ENCODE peak calls at places on chromosomes 16 and 17, in eight cellular contexts. L is psoas muscle, Z is NB4, F is left lung, A is left ventricle myocardium inferior, Q is adrenal gland, M is A673, U is spleen. S is an unnamed sample.

GRCh38 chr16:19969284-19969683 is 84.6 kb upstream of the GPRC5B start:
- DNase-seq in L (no peak), Z (no peak), F (no peak), A (no peak), Q (no peak), M (no peak), U (no peak), S (no peak)

GRCh38 chr17:35968520-35969054 is 12.7 kb downstream of the CCL16 start:
- DNase-seq in L (no peak), Z (peak; percentile 23), F (no peak), A (no peak), Q (no peak), M (no peak), U (no peak), S (no peak)

GRCh38 chr16:1105888-1106620 is 10.0 kb upstream of the C1QTNF8 start:
- DNase-seq in L (peak; percentile 73), Z (peak; percentile 59), F (no peak), A (peak; percentile 47), Q (peak; percentile 86), M (peak; percentile 83), U (peak; percentile 82), S (peak; percentile 7)

GRCh38 chr17:81200695-81201580 is 21.8 kb downstream of the CEP131 start:
- DNase-seq in L (no peak), Z (peak; percentile 79), F (no peak), A (no peak), Q (peak; percentile 69), M (peak; percentile 78), U (no peak), S (peak; percentile 47)

GRCh38 chr17:58083491-58084316 is 485 bp downstream of the DYNLL2 start:
- DNase-seq in L (peak; percentile 89), Z (peak; percentile 74), F (peak; percentile 90), A (peak; percentile 76), Q (peak; percentile 82), M (peak; percentile 52), U (peak; percentile 94), S (peak; percentile 50)

GRCh38 chr17:40399185-40399584 is 18.5 kb downstream of the TOP2A start:
- DNase-seq in L (no peak), Z (peak; percentile 67), F (no peak), A (no peak), Q (no peak), M (peak; percentile 61), U (no peak), S (no peak)

GRCh38 chr17:48603959-48604769 is 622 bp downstream of the HOXB6 start:
- DNase-seq in L (no peak), Z (no peak), F (no peak), A (no peak), Q (peak; percentile 65), M (peak; percentile 88), U (peak; percentile 45), S (no peak)

GRCh38 chr17:72502111-72502939 is 381.5 kb downstream of the SOX9 start:
- DNase-seq in L (no peak), Z (no peak), F (no peak), A (no peak), Q (no peak), M (no peak), U (peak; percentile 30), S (no peak)

GRCh38 chr17:62652251-62653001 is 25.0 kb downstream of the MRC2 start:
- DNase-seq in L (peak; percentile 84), Z (peak; percentile 91), F (peak; percentile 89), A (peak; percentile 74), Q (peak; percentile 62), M (peak; percentile 24), U (peak; percentile 83), S (peak; percentile 76)

GRCh38 chr17:7576432-7576937 is 3.0 kb upstream of the CD68 start:
- DNase-seq in L (no peak), Z (no peak), F (no peak), A (no peak), Q (no peak), M (no peak), U (no peak), S (no peak)

GRCh38 chr16:54430491-54431030 is 144.0 kb upstream of the IRX3 start:
- DNase-seq in L (no peak), Z (peak; percentile 54), F (no peak), A (no peak), Q (no peak), M (no peak), U (no peak), S (no peak)

GRCh38 chr17:62923515-62924150 is 42.4 kb upstream of the TANC2 start:
- DNase-seq in L (no peak), Z (no peak), F (no peak), A (no peak), Q (no peak), M (no peak), U (no peak), S (no peak)

GRCh38 chr17:67559381-67559966 is 158.3 kb upstream of the NOL11 start:
- DNase-seq in L (no peak), Z (peak; percentile 22), F (no peak), A (no peak), Q (peak; percentile 37), M (no peak), U (no peak), S (no peak)

GRCh38 chr16:67158637-67159600 is 790 bp downstream of the TRADD start:
- DNase-seq in L (peak; percentile 73), Z (no peak), F (peak; percentile 85), A (peak; percentile 36), Q (peak; percentile 57), M (peak; percentile 75), U (peak; percentile 93), S (no peak)

GRCh38 chr17:1323336-1323735 is 43.9 kb downstream of the TRARG1 start:
- DNase-seq in L (no peak), Z (peak; percentile 22), F (peak; percentile 51), A (no peak), Q (no peak), M (no peak), U (no peak), S (no peak)

GRCh38 chr16:84652565-84652964 is 4.3 kb downstream of the KLHL36 start:
- DNase-seq in L (no peak), Z (no peak), F (no peak), A (no peak), Q (no peak), M (no peak), U (no peak), S (peak; percentile 18)

GRCh38 chr17:34291721-34292348 is 6.3 kb downstream of the CCL11 start:
- DNase-seq in L (no peak), Z (no peak), F (no peak), A (no peak), Q (no peak), M (no peak), U (no peak), S (no peak)

DNA sequence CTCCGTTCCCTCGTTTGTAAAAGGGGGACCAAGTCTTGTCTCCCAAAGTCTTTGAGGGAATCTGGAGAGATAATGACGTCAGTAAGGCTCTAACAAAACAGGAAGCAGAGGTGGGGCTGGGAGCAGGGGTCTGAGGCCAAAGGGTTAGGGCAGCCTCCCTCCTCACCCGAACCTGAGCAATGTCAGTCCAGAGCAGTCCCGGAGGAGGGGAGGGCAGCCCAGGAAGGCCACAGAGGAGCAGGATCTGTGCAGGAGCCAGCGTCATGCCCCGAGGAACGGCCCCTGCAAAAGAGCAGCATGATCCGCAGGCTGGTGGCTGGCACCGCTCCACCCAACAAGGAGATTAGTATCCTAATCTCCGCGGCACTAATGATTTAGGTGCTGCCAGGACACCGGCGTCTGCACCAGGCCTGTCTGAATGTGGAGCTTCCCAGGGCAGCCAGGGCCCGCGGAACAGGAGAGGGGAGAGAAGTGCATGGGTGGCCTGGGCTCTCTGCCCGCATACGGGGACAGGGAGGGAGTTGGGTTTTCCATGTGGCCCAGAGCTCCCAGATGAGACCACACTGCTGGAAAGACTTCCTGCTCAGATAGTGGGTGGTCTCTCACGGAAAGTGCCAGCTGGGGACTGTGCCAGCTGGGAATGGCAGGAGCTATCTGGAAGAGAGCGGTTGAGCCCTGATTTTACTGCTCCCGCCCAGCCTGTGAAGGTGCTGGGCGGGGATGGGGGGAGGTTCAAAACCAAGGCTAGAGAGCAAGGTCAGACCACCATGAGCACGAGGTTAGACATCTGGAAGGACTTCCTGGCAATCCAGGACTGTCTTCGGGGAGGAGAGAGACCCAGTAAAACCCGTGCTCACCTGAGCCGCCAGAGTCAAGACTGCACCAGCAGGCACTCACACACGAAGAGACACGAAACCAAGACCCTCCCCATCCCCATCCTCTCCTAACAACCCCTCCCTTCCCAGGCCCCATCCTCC is 11.0 kb upstream of the KRT17 start:
- DNase-seq in L (no peak), Z (no peak), F (peak; percentile 72), A (peak; percentile 51), Q (peak; percentile 64), M (peak; percentile 55), U (no peak), S (no peak)
- H3K4me3 ChIP-seq in L (no peak overlapping the region), Z (no peak overlapping the region), F (no peak overlapping the region), A (peak overlapping the region; percentile 31), Q (no peak overlapping the region), M (no peak overlapping the region), U (no peak overlapping the region), S (no peak overlapping the region)

DNA sequence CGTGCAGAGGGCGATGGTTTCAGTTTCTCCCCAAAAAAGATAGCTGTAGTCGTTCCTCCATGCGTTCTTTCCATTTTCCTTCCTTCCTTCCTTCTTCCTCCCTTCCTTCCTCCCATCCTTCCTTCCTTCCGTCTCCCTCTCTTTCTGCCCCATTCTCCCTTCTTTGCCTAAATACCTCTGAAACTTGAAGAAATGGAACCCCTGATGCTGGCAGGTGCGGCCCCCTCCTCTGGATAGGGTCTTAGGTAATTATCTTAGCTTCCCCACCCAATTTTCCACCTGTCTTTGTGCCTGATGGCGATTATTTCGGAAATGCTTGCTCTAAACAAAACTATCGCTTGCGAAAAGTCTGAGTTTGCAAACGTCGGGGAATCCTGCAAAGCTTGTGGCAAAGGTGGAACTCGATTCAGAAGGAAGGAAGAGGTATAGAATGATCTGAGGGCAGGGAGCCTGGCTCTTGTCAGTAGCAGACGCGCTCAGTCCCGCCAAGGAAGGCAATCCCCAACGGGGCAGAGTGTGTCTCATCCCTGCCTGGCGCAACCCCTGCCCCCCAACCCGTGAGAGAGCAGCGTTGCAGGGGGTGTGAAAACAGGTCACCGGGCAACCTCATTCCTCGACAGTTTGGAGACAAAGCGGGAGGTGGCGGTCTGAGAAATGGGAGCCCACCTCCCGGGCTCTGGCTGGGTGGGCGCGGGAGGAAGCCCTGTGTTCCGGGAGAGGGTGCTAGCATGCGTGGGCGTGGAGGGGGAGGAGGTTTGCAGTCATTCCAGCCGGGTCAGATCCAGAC is 2.9 kb upstream of the CBX8 start:
- DNase-seq in L (no peak), Z (peak; percentile 82), F (peak; percentile 53), A (no peak), Q (no peak), M (peak; percentile 38), U (no peak), S (no peak)
- H3K4me3 ChIP-seq in L (no peak overlapping the region), Z (peak overlapping the region; percentile 51), F (no peak overlapping the region), A (no peak overlapping the region), Q (no peak overlapping the region), M (peak overlapping the region; percentile 45), U (no peak overlapping the region), S (no peak overlapping the region)

GRCh38 chr17:78140169-78141051 is 5.8 kb upstream of the C17orf99 start:
- DNase-seq in L (peak; percentile 95), Z (peak; percentile 96), F (peak; percentile 99), A (peak; percentile 88), Q (peak; percentile 88), M (peak; percentile 98), U (peak; percentile 99), S (peak; percentile 97)
- H3K4me3 ChIP-seq in L (peak overlapping the region; percentile 54), Z (no peak overlapping the region), F (no peak overlapping the region), A (no peak overlapping the region), Q (no peak overlapping the region), M (no peak overlapping the region), U (no peak overlapping the region), S (no peak overlapping the region)

DNA sequence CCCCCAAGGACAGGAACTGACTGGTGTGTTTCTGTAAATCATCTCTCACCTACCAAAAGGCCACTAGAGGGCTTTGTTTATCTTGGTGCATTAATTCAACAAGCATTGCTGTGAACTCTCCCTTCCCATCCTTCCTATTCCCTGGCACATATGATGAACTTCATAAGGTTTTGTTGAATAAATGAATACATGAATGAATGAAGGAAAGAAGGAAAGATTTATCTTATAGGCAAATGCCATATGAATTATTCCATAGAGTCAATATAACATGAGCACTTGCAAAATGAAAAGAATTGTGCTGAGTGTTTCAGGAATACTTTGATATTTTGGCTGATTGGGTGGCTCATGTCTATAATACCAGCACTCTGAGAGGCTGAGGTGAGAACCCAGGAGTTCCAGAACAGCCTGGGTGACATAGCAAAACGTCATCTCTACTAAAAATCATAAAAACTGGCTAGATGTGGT is 4.3 kb downstream of the SPDYE4 start:
- DNase-seq in L (no peak), Z (peak; percentile 21), F (no peak), A (no peak), Q (no peak), M (peak; percentile 52), U (no peak), S (no peak)
- H3K4me3 ChIP-seq in L (no peak overlapping the region), Z (no peak overlapping the region), F (no peak overlapping the region), A (no peak overlapping the region), Q (no peak overlapping the region), M (no peak overlapping the region), U (no peak overlapping the region), S (no peak overlapping the region)

S was measured in HL-60.